ENCODE peak calls at places on chromosomes 3 and 15, in eight cellular contexts. One of them, this sample, is unnamed.
A peak's percentile ranks its signal among the peaks of the same experiment; 100 is the strongest.

GRCh38 chr3:175655366-175655765 is 796.2 kb downstream of the NAALADL2 start:
- DNase-seq in A549: no peak
- DNase-seq in left ventricle myocardium inferior: no peak
- DNase-seq in tibial artery: no peak
- DNase-seq in IMR-90: peak; percentile 17
- DNase-seq in colonic mucosa: no peak
- DNase-seq in Peyer's patch: no peak
- DNase-seq in spleen: no peak
- DNase-seq in this sample: no peak

GRCh38 chr15:83285979-83286553 is 1.6 kb upstream of the BNC1 start:
- DNase-seq in A549: peak; percentile 49
- DNase-seq in left ventricle myocardium inferior: no peak
- DNase-seq in tibial artery: no peak
- DNase-seq in IMR-90: peak; percentile 88
- DNase-seq in colonic mucosa: no peak
- DNase-seq in Peyer's patch: no peak
- DNase-seq in spleen: no peak
- DNase-seq in this sample: no peak

GRCh38 chr3:28286595-28286994 is 45.2 kb downstream of the CMC1 start:
- DNase-seq in A549: peak; percentile 15
- DNase-seq in left ventricle myocardium inferior: no peak
- DNase-seq in tibial artery: no peak
- DNase-seq in IMR-90: peak; percentile 46
- DNase-seq in colonic mucosa: no peak
- DNase-seq in Peyer's patch: no peak
- DNase-seq in spleen: no peak
- DNase-seq in this sample: no peak

GRCh38 chr3:119937229-119937628 is 155.3 kb downstream of the NR1I2 start:
- DNase-seq in A549: no peak
- DNase-seq in left ventricle myocardium inferior: no peak
- DNase-seq in tibial artery: no peak
- DNase-seq in IMR-90: peak; percentile 10
- DNase-seq in colonic mucosa: no peak
- DNase-seq in Peyer's patch: no peak
- DNase-seq in spleen: no peak
- DNase-seq in this sample: no peak

GRCh38 chr3:127660621-127661253 is 12.0 kb upstream of the ABTB1 start:
- DNase-seq in A549: no peak
- DNase-seq in left ventricle myocardium inferior: no peak
- DNase-seq in tibial artery: peak; percentile 57
- DNase-seq in IMR-90: no peak
- DNase-seq in colonic mucosa: no peak
- DNase-seq in Peyer's patch: no peak
- DNase-seq in spleen: no peak
- DNase-seq in this sample: no peak

GRCh38 chr3:186571644-186572013 is 1.1 kb downstream of the DNAJB11 start:
- DNase-seq in A549: no peak
- DNase-seq in left ventricle myocardium inferior: no peak
- DNase-seq in tibial artery: no peak
- DNase-seq in IMR-90: no peak
- DNase-seq in colonic mucosa: no peak
- DNase-seq in Peyer's patch: no peak
- DNase-seq in spleen: no peak
- DNase-seq in this sample: no peak

GRCh38 chr3:159260049-159260662 is 458.3 kb downstream of the MFSD1 start:
- DNase-seq in A549: peak; percentile 19
- DNase-seq in left ventricle myocardium inferior: no peak
- DNase-seq in tibial artery: no peak
- DNase-seq in IMR-90: peak; percentile 77
- DNase-seq in colonic mucosa: peak; percentile 58
- DNase-seq in Peyer's patch: peak; percentile 70
- DNase-seq in spleen: no peak
- DNase-seq in this sample: no peak

GRCh38 chr3:149269687-149270086 is 48.1 kb upstream of the CP start:
- DNase-seq in A549: no peak
- DNase-seq in left ventricle myocardium inferior: no peak
- DNase-seq in tibial artery: no peak
- DNase-seq in IMR-90: no peak
- DNase-seq in colonic mucosa: no peak
- DNase-seq in Peyer's patch: no peak
- DNase-seq in spleen: no peak
- DNase-seq in this sample: no peak

GRCh38 chr3:24192004-24192403 is 246.9 kb downstream of the NR1D2 start:
- DNase-seq in A549: no peak
- DNase-seq in left ventricle myocardium inferior: no peak
- DNase-seq in tibial artery: no peak
- DNase-seq in IMR-90: no peak
- DNase-seq in colonic mucosa: no peak
- DNase-seq in Peyer's patch: no peak
- DNase-seq in spleen: no peak
- DNase-seq in this sample: no peak

GRCh38 chr3:5190147-5190791 is 2.8 kb downstream of the EDEM1 start:
- DNase-seq in A549: no peak
- DNase-seq in left ventricle myocardium inferior: no peak
- DNase-seq in tibial artery: no peak
- DNase-seq in IMR-90: no peak
- DNase-seq in colonic mucosa: no peak
- DNase-seq in Peyer's patch: no peak
- DNase-seq in spleen: no peak
- DNase-seq in this sample: no peak

GRCh38 chr3:101665357-101665756 is 11.6 kb downstream of the ZBTB11 start:
- DNase-seq in A549: no peak
- DNase-seq in left ventricle myocardium inferior: no peak
- DNase-seq in tibial artery: no peak
- DNase-seq in IMR-90: no peak
- DNase-seq in colonic mucosa: no peak
- DNase-seq in Peyer's patch: no peak
- DNase-seq in spleen: no peak
- DNase-seq in this sample: no peak

GRCh38 chr3:57918123-57918837 is 89.9 kb upstream of the FLNB start:
- DNase-seq in A549: no peak
- DNase-seq in left ventricle myocardium inferior: no peak
- DNase-seq in tibial artery: no peak
- DNase-seq in IMR-90: peak; percentile 87
- DNase-seq in colonic mucosa: no peak
- DNase-seq in Peyer's patch: no peak
- DNase-seq in spleen: no peak
- DNase-seq in this sample: no peak

DNA sequence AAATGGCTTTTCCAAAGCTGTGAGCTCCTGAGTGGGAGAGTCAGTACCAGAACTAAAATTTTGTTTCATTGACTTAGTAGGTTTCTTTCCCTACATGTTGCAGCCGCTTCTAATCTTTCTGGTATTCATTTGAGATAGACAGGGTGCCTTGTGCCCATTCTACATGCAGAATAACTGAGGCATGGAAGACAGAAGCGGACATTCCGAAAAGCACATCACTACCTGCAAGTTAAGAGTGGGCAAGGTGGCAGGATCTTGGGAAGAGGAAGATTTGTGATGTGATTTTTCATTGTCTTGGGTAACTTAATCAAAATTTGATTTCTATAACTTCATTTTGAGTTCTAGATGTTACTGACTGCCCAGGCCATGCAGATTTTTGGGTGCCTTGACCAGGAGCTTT is 2.0 kb downstream of the MAP2K5 start:
- DNase-seq in A549: no peak
- DNase-seq in left ventricle myocardium inferior: no peak
- DNase-seq in tibial artery: no peak
- DNase-seq in IMR-90: no peak
- DNase-seq in colonic mucosa: no peak
- DNase-seq in Peyer's patch: no peak
- DNase-seq in spleen: no peak
- DNase-seq in this sample: no peak
- H3K4me3 ChIP-seq in A549: no peak overlapping the region
- H3K4me3 ChIP-seq in left ventricle myocardium inferior: peak overlapping the region; percentile 95
- H3K4me3 ChIP-seq in tibial artery: no peak overlapping the region
- H3K4me3 ChIP-seq in IMR-90: no peak overlapping the region
- H3K4me3 ChIP-seq in colonic mucosa: no peak overlapping the region
- H3K4me3 ChIP-seq in Peyer's patch: no peak overlapping the region
- H3K4me3 ChIP-seq in spleen: no peak overlapping the region
- H3K4me3 ChIP-seq in this sample: no peak overlapping the region

GRCh38 chr3:169811606-169812123 is 1.0 kb upstream of the LRRIQ4 start:
- DNase-seq in A549: no peak
- DNase-seq in left ventricle myocardium inferior: no peak
- DNase-seq in tibial artery: no peak
- DNase-seq in IMR-90: peak; percentile 91
- DNase-seq in colonic mucosa: peak; percentile 24
- DNase-seq in Peyer's patch: no peak
- DNase-seq in spleen: no peak
- DNase-seq in this sample: no peak

GRCh38 chr3:169812844-169813677 is at the start of the genes LRRC34 and LRRIQ4:
- DNase-seq in A549: no peak
- DNase-seq in left ventricle myocardium inferior: peak; percentile 80
- DNase-seq in tibial artery: peak; percentile 78
- DNase-seq in IMR-90: peak; percentile 43
- DNase-seq in colonic mucosa: peak; percentile 84
- DNase-seq in Peyer's patch: peak; percentile 93
- DNase-seq in spleen: peak; percentile 93
- DNase-seq in this sample: no peak

GRCh38 chr3:169809230-169809795 is 3.4 kb upstream of the LRRIQ4 start:
- DNase-seq in A549: no peak
- DNase-seq in left ventricle myocardium inferior: no peak
- DNase-seq in tibial artery: no peak
- DNase-seq in IMR-90: no peak
- DNase-seq in colonic mucosa: no peak
- DNase-seq in Peyer's patch: no peak
- DNase-seq in spleen: no peak
- DNase-seq in this sample: no peak

GRCh38 chr3:169813757-169814517 is 1.2 kb upstream of the LRRC34 start:
- DNase-seq in A549: no peak
- DNase-seq in left ventricle myocardium inferior: no peak
- DNase-seq in tibial artery: no peak
- DNase-seq in IMR-90: no peak
- DNase-seq in colonic mucosa: peak; percentile 73
- DNase-seq in Peyer's patch: peak; percentile 92
- DNase-seq in spleen: peak; percentile 93
- DNase-seq in this sample: no peak

GRCh38 chr3:169812124-169812843 is 386 bp upstream of the LRRIQ4 start:
- DNase-seq in A549: no peak
- DNase-seq in left ventricle myocardium inferior: peak; percentile 72
- DNase-seq in tibial artery: peak; percentile 82
- DNase-seq in IMR-90: peak; percentile 63
- DNase-seq in colonic mucosa: peak; percentile 64
- DNase-seq in Peyer's patch: peak; percentile 84
- DNase-seq in spleen: peak; percentile 95
- DNase-seq in this sample: no peak
- TF ChIP-seq CTCF in A549: no peak
- TF ChIP-seq CTCF in left ventricle myocardium inferior: peak; percentile 25
- TF ChIP-seq CTCF in tibial artery: peak; percentile 4
- TF ChIP-seq CTCF in IMR-90: no peak
- TF ChIP-seq CTCF in colonic mucosa: no peak
- TF ChIP-seq CTCF in Peyer's patch: no peak
- TF ChIP-seq CTCF in spleen: no peak
- TF ChIP-seq CTCF in this sample: no peak

GRCh38 chr15:22232675-22233074 is 152.3 kb downstream of the OR4M2 start:
- DNase-seq in A549: no peak
- DNase-seq in left ventricle myocardium inferior: no peak
- DNase-seq in tibial artery: no peak
- DNase-seq in IMR-90: no peak
- DNase-seq in colonic mucosa: no peak
- DNase-seq in Peyer's patch: no peak
- DNase-seq in spleen: no peak
- DNase-seq in this sample: no peak
- H3K9me3 ChIP-seq in A549: peaks cover 26% of the 10 kb centered on the region
- H3K9me3 ChIP-seq in left ventricle myocardium inferior: peaks cover 14% of the 10 kb centered on the region
- H3K9me3 ChIP-seq in tibial artery: no peaks in the 10 kb centered on the region
- H3K9me3 ChIP-seq in IMR-90: peaks cover 49% of the 10 kb centered on the region
- H3K9me3 ChIP-seq in colonic mucosa: no peaks in the 10 kb centered on the region
- H3K9me3 ChIP-seq in Peyer's patch: no peaks in the 10 kb centered on the region
- H3K9me3 ChIP-seq in spleen: no peaks in the 10 kb centered on the region
- H3K9me3 ChIP-seq in this sample: no peaks in the 10 kb centered on the region

GRCh38 chr15:68278345-68279217 is 1.0 kb downstream of the FEM1B start:
- DNase-seq in A549: peak; percentile 56
- DNase-seq in left ventricle myocardium inferior: no peak
- DNase-seq in tibial artery: no peak
- DNase-seq in IMR-90: peak; percentile 35
- DNase-seq in colonic mucosa: peak; percentile 49
- DNase-seq in Peyer's patch: no peak
- DNase-seq in spleen: peak; percentile 21
- DNase-seq in this sample: peak; percentile 79

GRCh38 chr15:68277131-68277604 is 377 bp upstream of the FEM1B start:
- DNase-seq in A549: peak; percentile 55
- DNase-seq in left ventricle myocardium inferior: no peak
- DNase-seq in tibial artery: no peak
- DNase-seq in IMR-90: peak; percentile 48
- DNase-seq in colonic mucosa: peak; percentile 48
- DNase-seq in Peyer's patch: peak; percentile 65
- DNase-seq in spleen: no peak
- DNase-seq in this sample: no peak

GRCh38 chr15:68275165-68275746 is 2.3 kb upstream of the FEM1B start:
- DNase-seq in A549: no peak
- DNase-seq in left ventricle myocardium inferior: no peak
- DNase-seq in tibial artery: no peak
- DNase-seq in IMR-90: peak; percentile 88
- DNase-seq in colonic mucosa: no peak
- DNase-seq in Peyer's patch: no peak
- DNase-seq in spleen: no peak
- DNase-seq in this sample: no peak

GRCh38 chr15:68277605-68278344 is at the start of gene FEM1B:
- DNase-seq in A549: peak; percentile 93
- DNase-seq in left ventricle myocardium inferior: peak; percentile 91
- DNase-seq in tibial artery: peak; percentile 95
- DNase-seq in IMR-90: peak; percentile 92
- DNase-seq in colonic mucosa: peak; percentile 89
- DNase-seq in Peyer's patch: peak; percentile 95
- DNase-seq in spleen: peak; percentile 97
- DNase-seq in this sample: peak; percentile 96

DNA sequence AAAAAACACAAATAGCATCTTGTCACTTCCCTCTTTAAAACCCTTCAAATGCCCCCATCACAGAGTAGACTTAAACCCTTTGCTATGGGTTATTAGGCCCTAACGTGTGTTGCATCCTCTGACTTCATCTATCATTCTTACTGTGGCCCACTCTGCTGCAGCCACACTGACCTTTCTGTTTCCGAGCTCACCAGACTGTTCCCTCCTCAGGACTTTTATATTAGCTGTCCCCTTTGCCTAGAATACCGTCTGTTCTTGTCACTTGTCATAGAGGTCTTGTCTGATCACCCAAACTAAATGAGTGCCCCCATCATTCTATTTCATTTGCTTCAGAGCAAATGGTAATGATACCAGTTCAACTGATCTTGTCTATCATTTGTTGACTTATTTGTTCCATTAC is 877 bp upstream of the FEM1B start:
- DNase-seq in A549: no peak
- DNase-seq in left ventricle myocardium inferior: no peak
- DNase-seq in tibial artery: no peak
- DNase-seq in IMR-90: no peak
- DNase-seq in colonic mucosa: no peak
- DNase-seq in Peyer's patch: no peak
- DNase-seq in spleen: no peak
- DNase-seq in this sample: no peak
- H3K4me3 ChIP-seq in A549: peak overlapping the region; percentile 69
- H3K4me3 ChIP-seq in left ventricle myocardium inferior: peak overlapping the region; percentile 74
- H3K4me3 ChIP-seq in tibial artery: peak overlapping the region; percentile 82
- H3K4me3 ChIP-seq in IMR-90: peak overlapping the region; percentile 86
- H3K4me3 ChIP-seq in colonic mucosa: peak overlapping the region; percentile 68
- H3K4me3 ChIP-seq in Peyer's patch: peak overlapping the region; percentile 87
- H3K4me3 ChIP-seq in spleen: peak overlapping the region; percentile 83
- H3K4me3 ChIP-seq in this sample: peak overlapping the region; percentile 77